ENCODE peak calls at places on chromosomes 5 and 9, in six cellular contexts. H is nucleus accumbens; R is HCT116; O is stimulated activated CD8-positive, alpha-beta memory T cell treated with anti-CD3 and anti-CD28 coated beads, Interleukin-4, amount 100 ng/mL, for 48 hours; L is effector memory CD8-positive, alpha-beta T cell; M is HTR-8/SVneo. D is an unnamed sample.

GRCh38 chr9:2418619-2419018 is 203.0 kb upstream of the VLDLR start:
- DNase-seq in H (no peak), R (no peak), M (peak; percentile 27), O (no peak), L (no peak), D (peak; percentile 64)

GRCh38 chr5:162565-163337 is 28.5 kb upstream of the LRRC14B start:
- DNase-seq in L (no peak), M (no peak), R (no peak), O (no peak), H (no peak), D (no peak)

GRCh38 chr9:109906766-109907382 is 126.9 kb downstream of the PALM2AKAP2 start:
- DNase-seq in R (no peak), M (peak; percentile 17), L (no peak), H (no peak), O (no peak), D (no peak)

GRCh38 chr5:53490747-53491146 is 10.3 kb downstream of the FST start:
- DNase-seq in L (no peak), M (peak; percentile 79), H (no peak), R (no peak), O (no peak), D (no peak)

GRCh38 chr5:51811883-51812282 is 428.6 kb downstream of the ISL1 start:
- DNase-seq in L (no peak), R (no peak), M (no peak), O (no peak), H (no peak), D (no peak)

GRCh38 chr9:2602704-2603116 is 18.9 kb upstream of the VLDLR start:
- DNase-seq in R (no peak), H (no peak), L (no peak), M (no peak), O (no peak), D (no peak)

GRCh38 chr9:122807271-122807900 is 7.5 kb downstream of the OR1K1 start:
- DNase-seq in R (no peak), M (no peak), L (no peak), H (no peak), O (peak; percentile 76), D (no peak)

GRCh38 chr9:28587052-28587451 is 1013.8 kb upstream of the C9orf72 start:
- DNase-seq in L (no peak), R (no peak), O (no peak), M (no peak), H (no peak), D (no peak)

GRCh38 chr5:77590347-77590746 is 48.2 kb downstream of the OTP start:
- DNase-seq in O (no peak), R (no peak), L (no peak), H (no peak), M (no peak), D (no peak)

GRCh38 chr5:74953601-74953960 is 87.4 kb upstream of the FAM169A start:
- DNase-seq in M (no peak), L (no peak), R (no peak), H (no peak), O (no peak), D (no peak)

GRCh38 chr5:36885566-36886485 is 9.3 kb downstream of the NIPBL start:
- DNase-seq in H (no peak), R (no peak), L (no peak), M (no peak), O (no peak), D (peak; percentile 38)

GRCh38 chr9:80664327-80665210 is 1024.8 kb downstream of the TLE1 start:
- DNase-seq in O (no peak), H (no peak), R (no peak), M (no peak), L (no peak), D (no peak)

D was measured in endodermal cell.